ENCODE peak calls at places on chromosomes 6 and 20, in ten cellular contexts. One of them, this sample, is unnamed.

GRCh38 chr6:3500262-3501001 is 43.6 kb upstream of the SLC22A23 start:
- DNase-seq in transverse colon: no peak
- DNase-seq in GM12878: no peak
- DNase-seq in stomach: no peak
- DNase-seq in SK-N-SH: no peak
- DNase-seq in H1: no peak
- DNase-seq in sigmoid colon: no peak
- DNase-seq in K562: no peak
- DNase-seq in suprapubic skin: no peak
- DNase-seq in HepG2: peak
- DNase-seq in this sample: no peak

GRCh38 chr6:158008894-158009891 is 27.5 kb downstream of the SYNJ2 start:
- DNase-seq in HepG2: no peak
- DNase-seq in GM12878: no peak
- DNase-seq in suprapubic skin: peak
- DNase-seq in H1: no peak
- DNase-seq in sigmoid colon: peak
- DNase-seq in K562: peak
- DNase-seq in stomach: no peak
- DNase-seq in transverse colon: peak
- DNase-seq in SK-N-SH: peak
- DNase-seq in this sample: no peak

GRCh38 chr20:440636-441035 is 21.7 kb downstream of the TBC1D20 start:
- DNase-seq in sigmoid colon: no peak
- DNase-seq in SK-N-SH: no peak
- DNase-seq in stomach: no peak
- DNase-seq in K562: no peak
- DNase-seq in GM12878: no peak
- DNase-seq in H1: no peak
- DNase-seq in transverse colon: no peak
- DNase-seq in suprapubic skin: no peak
- DNase-seq in HepG2: no peak
- DNase-seq in this sample: no peak

GRCh38 chr20:31811796-31812728 is 7.1 kb upstream of the MYLK2 start:
- DNase-seq in SK-N-SH: no peak
- DNase-seq in H1: no peak
- DNase-seq in stomach: no peak
- DNase-seq in HepG2: no peak
- DNase-seq in GM12878: no peak
- DNase-seq in sigmoid colon: no peak
- DNase-seq in suprapubic skin: peak
- DNase-seq in transverse colon: no peak
- DNase-seq in K562: peak
- DNase-seq in this sample: no peak

GRCh38 chr6:165401092-165401491 is 91.7 kb upstream of the C6orf118 start:
- DNase-seq in sigmoid colon: no peak
- DNase-seq in K562: no peak
- DNase-seq in transverse colon: no peak
- DNase-seq in GM12878: no peak
- DNase-seq in SK-N-SH: no peak
- DNase-seq in stomach: no peak
- DNase-seq in suprapubic skin: no peak
- DNase-seq in H1: no peak
- DNase-seq in HepG2: no peak
- DNase-seq in this sample: no peak

GRCh38 chr20:51800769-51801219 is 1.5 kb downstream of the SALL4 start:
- DNase-seq in GM12878: no peak
- DNase-seq in H1: no peak
- DNase-seq in sigmoid colon: no peak
- DNase-seq in suprapubic skin: no peak
- DNase-seq in SK-N-SH: peak
- DNase-seq in HepG2: no peak
- DNase-seq in stomach: peak
- DNase-seq in K562: no peak
- DNase-seq in transverse colon: no peak
- DNase-seq in this sample: no peak

GRCh38 chr6:112357801-112358200 is 10.7 kb downstream of the RFPL4B start:
- DNase-seq in H1: no peak
- DNase-seq in transverse colon: no peak
- DNase-seq in K562: no peak
- DNase-seq in suprapubic skin: no peak
- DNase-seq in HepG2: no peak
- DNase-seq in stomach: no peak
- DNase-seq in sigmoid colon: no peak
- DNase-seq in GM12878: no peak
- DNase-seq in SK-N-SH: no peak
- DNase-seq in this sample: peak

GRCh38 chr20:51661609-51662178 is 106.5 kb downstream of the ATP9A start:
- DNase-seq in SK-N-SH: no peak
- DNase-seq in K562: no peak
- DNase-seq in transverse colon: no peak
- DNase-seq in GM12878: no peak
- DNase-seq in suprapubic skin: no peak
- DNase-seq in sigmoid colon: no peak
- DNase-seq in stomach: no peak
- DNase-seq in H1: no peak
- DNase-seq in HepG2: peak
- DNase-seq in this sample: no peak

GRCh38 chr20:34945315-34946077 is 10.1 kb downstream of the GSS start:
- DNase-seq in sigmoid colon: no peak
- DNase-seq in HepG2: no peak
- DNase-seq in stomach: peak
- DNase-seq in H1: no peak
- DNase-seq in suprapubic skin: no peak
- DNase-seq in GM12878: no peak
- DNase-seq in K562: no peak
- DNase-seq in SK-N-SH: no peak
- DNase-seq in transverse colon: peak
- DNase-seq in this sample: no peak

GRCh38 chr6:24673625-24674024 is 6.7 kb downstream of the ACOT13 start:
- DNase-seq in HepG2: no peak
- DNase-seq in K562: no peak
- DNase-seq in sigmoid colon: no peak
- DNase-seq in suprapubic skin: no peak
- DNase-seq in transverse colon: no peak
- DNase-seq in SK-N-SH: no peak
- DNase-seq in H1: no peak
- DNase-seq in stomach: no peak
- DNase-seq in GM12878: no peak
- DNase-seq in this sample: no peak

GRCh38 chr20:25624500-25624939 is 706 bp upstream of the NANP start:
- DNase-seq in SK-N-SH: no peak
- DNase-seq in K562: no peak
- DNase-seq in HepG2: no peak
- DNase-seq in sigmoid colon: no peak
- DNase-seq in suprapubic skin: no peak
- DNase-seq in GM12878: peak
- DNase-seq in stomach: no peak
- DNase-seq in transverse colon: no peak
- DNase-seq in H1: no peak
- DNase-seq in this sample: no peak

GRCh38 chr6:64012351-64013060 is 376.9 kb downstream of the PHF3 start:
- DNase-seq in transverse colon: peak
- DNase-seq in K562: no peak
- DNase-seq in GM12878: no peak
- DNase-seq in suprapubic skin: no peak
- DNase-seq in HepG2: peak
- DNase-seq in sigmoid colon: no peak
- DNase-seq in stomach: no peak
- DNase-seq in SK-N-SH: peak
- DNase-seq in H1: peak
- DNase-seq in this sample: no peak

GRCh38 chr20:57211406-57211805 is 55.0 kb downstream of the BMP7 start:
- DNase-seq in sigmoid colon: no peak
- DNase-seq in suprapubic skin: no peak
- DNase-seq in SK-N-SH: no peak
- DNase-seq in HepG2: no peak
- DNase-seq in transverse colon: no peak
- DNase-seq in K562: no peak
- DNase-seq in GM12878: no peak
- DNase-seq in H1: no peak
- DNase-seq in stomach: no peak
- DNase-seq in this sample: no peak

GRCh38 chr6:79042799-79043126 is 35.3 kb downstream of the PHIP start:
- DNase-seq in GM12878: no peak
- DNase-seq in H1: no peak
- DNase-seq in K562: no peak
- DNase-seq in stomach: no peak
- DNase-seq in sigmoid colon: no peak
- DNase-seq in SK-N-SH: no peak
- DNase-seq in HepG2: no peak
- DNase-seq in transverse colon: no peak
- DNase-seq in suprapubic skin: no peak
- DNase-seq in this sample: no peak

GRCh38 chr6:37236921-37237320 is 20.7 kb upstream of the TBC1D22B start:
- DNase-seq in sigmoid colon: no peak
- DNase-seq in HepG2: no peak
- DNase-seq in SK-N-SH: no peak
- DNase-seq in GM12878: no peak
- DNase-seq in stomach: no peak
- DNase-seq in suprapubic skin: no peak
- DNase-seq in transverse colon: no peak
- DNase-seq in K562: no peak
- DNase-seq in H1: no peak
- DNase-seq in this sample: no peak

GRCh38 chr20:62900692-62901584 is 25.4 kb downstream of the DIDO1 start:
- DNase-seq in suprapubic skin: no peak
- DNase-seq in sigmoid colon: no peak
- DNase-seq in K562: peak
- DNase-seq in stomach: peak
- DNase-seq in HepG2: peak
- DNase-seq in transverse colon: peak
- DNase-seq in SK-N-SH: no peak
- DNase-seq in GM12878: no peak
- DNase-seq in H1: no peak
- DNase-seq in this sample: no peak

DNA sequence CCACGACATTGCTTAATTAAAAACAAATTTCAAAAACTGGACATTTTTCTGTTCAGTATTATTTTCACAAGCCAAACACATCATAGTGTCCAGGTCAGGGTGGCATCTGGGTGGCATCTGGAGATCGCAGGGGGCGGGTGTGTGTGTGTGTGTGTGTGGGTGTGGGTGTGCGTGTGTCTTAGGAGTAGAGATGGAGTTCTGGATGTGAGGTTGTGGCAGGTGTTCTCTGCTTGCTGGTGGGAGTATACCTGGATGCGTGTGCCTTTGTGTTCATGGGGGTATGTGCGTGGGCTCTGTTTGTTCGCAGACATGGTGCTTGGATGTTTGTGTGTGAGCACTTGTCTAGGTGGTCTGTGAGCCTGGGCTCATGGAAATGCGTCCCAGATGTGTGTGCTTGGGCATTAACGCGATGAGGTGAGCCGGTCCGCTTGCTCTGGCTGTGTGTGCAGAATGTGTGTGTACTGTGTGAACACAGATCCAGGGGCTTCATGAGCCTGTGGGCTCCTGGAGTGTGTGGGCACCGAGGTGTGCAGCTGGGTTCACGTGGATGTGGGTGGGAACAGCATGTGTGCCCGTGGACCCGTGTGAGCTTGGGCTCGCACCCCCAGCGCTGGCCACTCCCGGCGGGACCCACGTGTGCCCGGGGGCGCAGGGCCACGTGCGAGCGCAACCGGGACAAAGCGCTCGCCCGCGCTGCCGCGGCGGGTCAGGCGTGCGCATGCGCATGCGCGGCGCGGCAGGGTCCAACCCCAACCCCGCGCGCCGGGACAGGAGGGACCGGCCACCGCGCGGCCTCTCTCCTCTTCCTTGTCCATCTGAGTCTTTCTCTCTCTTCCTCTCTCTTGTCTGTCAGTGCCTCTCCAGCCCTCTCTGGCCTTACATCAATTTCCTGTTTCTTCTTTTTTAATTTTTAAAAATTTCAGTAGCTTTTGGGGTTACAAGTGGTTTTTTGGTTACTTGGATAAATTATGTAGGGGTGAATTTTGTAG is 60.4 kb downstream of the SRC start:
- DNase-seq in sigmoid colon: no peak
- DNase-seq in H1: no peak
- DNase-seq in GM12878: no peak
- DNase-seq in suprapubic skin: no peak
- DNase-seq in HepG2: no peak
- DNase-seq in transverse colon: peak
- DNase-seq in K562: peak
- DNase-seq in SK-N-SH: peak
- DNase-seq in stomach: peak
- DNase-seq in this sample: no peak
- TF ChIP-seq EP300 in sigmoid colon: no peak
- TF ChIP-seq EP300 in H1: no peak
- TF ChIP-seq EP300 in GM12878: no peak
- TF ChIP-seq EP300 in suprapubic skin: no peak
- TF ChIP-seq EP300 in HepG2: peak
- TF ChIP-seq EP300 in transverse colon: no peak
- TF ChIP-seq EP300 in K562: no peak
- TF ChIP-seq EP300 in SK-N-SH: no peak
- TF ChIP-seq EP300 in stomach: no peak
- TF ChIP-seq EP300 in this sample: no peak

GRCh38 chr6:170279977-170280688 is 10.7 kb downstream of the DLL1 start:
- DNase-seq in HepG2: no peak
- DNase-seq in stomach: peak
- DNase-seq in suprapubic skin: no peak
- DNase-seq in sigmoid colon: peak
- DNase-seq in K562: no peak
- DNase-seq in transverse colon: peak
- DNase-seq in SK-N-SH: peak
- DNase-seq in GM12878: no peak
- DNase-seq in H1: no peak
- DNase-seq in this sample: no peak
- TF ChIP-seq POLR2AphosphoS5 in HepG2: no peak
- TF ChIP-seq POLR2AphosphoS5 in stomach: peak
- TF ChIP-seq POLR2AphosphoS5 in suprapubic skin: no peak
- TF ChIP-seq POLR2AphosphoS5 in sigmoid colon: peak
- TF ChIP-seq POLR2AphosphoS5 in K562: no peak
- TF ChIP-seq POLR2AphosphoS5 in transverse colon: peak
- TF ChIP-seq POLR2AphosphoS5 in SK-N-SH: no peak
- TF ChIP-seq POLR2AphosphoS5 in GM12878: no peak
- TF ChIP-seq POLR2AphosphoS5 in H1: no peak
- TF ChIP-seq POLR2AphosphoS5 in this sample: no peak

GRCh38 chr6:161536141-161536735 is 262.4 kb upstream of the AGPAT4 start:
- DNase-seq in suprapubic skin: no peak
- DNase-seq in stomach: no peak
- DNase-seq in HepG2: no peak
- DNase-seq in H1: no peak
- DNase-seq in GM12878: no peak
- DNase-seq in transverse colon: no peak
- DNase-seq in K562: no peak
- DNase-seq in sigmoid colon: no peak
- DNase-seq in SK-N-SH: no peak
- DNase-seq in this sample: no peak
- TF ChIP-seq EP300 in suprapubic skin: no peak
- TF ChIP-seq EP300 in stomach: no peak
- TF ChIP-seq EP300 in HepG2: no peak
- TF ChIP-seq EP300 in H1: no peak
- TF ChIP-seq EP300 in GM12878: no peak
- TF ChIP-seq EP300 in transverse colon: no peak
- TF ChIP-seq EP300 in K562: no peak
- TF ChIP-seq EP300 in sigmoid colon: no peak
- TF ChIP-seq EP300 in SK-N-SH: no peak
- TF ChIP-seq EP300 in this sample: no peak

DNA sequence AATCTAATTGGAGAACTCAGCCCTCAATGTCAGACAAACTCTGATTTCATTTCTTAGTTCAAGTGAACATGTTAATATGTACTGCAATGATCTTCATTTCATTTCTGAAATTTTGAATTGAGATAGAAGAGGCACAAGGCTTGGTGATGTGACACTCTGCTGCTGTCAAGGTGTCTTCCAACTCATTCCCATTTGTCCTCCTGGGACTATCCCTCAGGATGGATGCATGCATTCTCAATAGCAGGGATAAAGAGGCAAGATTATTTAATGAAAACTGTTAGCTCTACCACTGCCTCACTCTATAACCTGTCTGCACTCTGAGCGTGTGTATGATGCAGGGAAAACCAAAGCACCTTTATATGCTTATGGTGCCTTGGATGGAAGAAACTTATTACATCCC is 78.7 kb downstream of the PLCB1 start:
- DNase-seq in GM12878: no peak
- DNase-seq in H1: no peak
- DNase-seq in stomach: no peak
- DNase-seq in sigmoid colon: no peak
- DNase-seq in SK-N-SH: no peak
- DNase-seq in suprapubic skin: no peak
- DNase-seq in HepG2: no peak
- DNase-seq in transverse colon: no peak
- DNase-seq in K562: no peak
- DNase-seq in this sample: no peak
- TF ChIP-seq POLR2AphosphoS5 in GM12878: no peak
- TF ChIP-seq POLR2AphosphoS5 in H1: no peak
- TF ChIP-seq POLR2AphosphoS5 in stomach: no peak
- TF ChIP-seq POLR2AphosphoS5 in sigmoid colon: no peak
- TF ChIP-seq POLR2AphosphoS5 in SK-N-SH: no peak
- TF ChIP-seq POLR2AphosphoS5 in suprapubic skin: no peak
- TF ChIP-seq POLR2AphosphoS5 in HepG2: no peak
- TF ChIP-seq POLR2AphosphoS5 in transverse colon: no peak
- TF ChIP-seq POLR2AphosphoS5 in K562: no peak
- TF ChIP-seq POLR2AphosphoS5 in this sample: no peak

This sample was measured in esophagus muscularis mucosa.